ENCODE peak calls at places on chromosome 2, in five cellular contexts. F is H9, B is esophagus squamous epithelium, U is gastrocnemius medialis, H is heart left ventricle. M is an unnamed sample.

GRCh38 chr2:18401471-18401870 is 159.0 kb downstream of the RDH14 start:
- DNase-seq in F (no peak), B (no peak), U (no peak), H (no peak), M (no peak)

GRCh38 chr2:142306126-142306525 is 175.3 kb upstream of the LRP1B start:
- DNase-seq in F (no peak), B (no peak), U (no peak), H (no peak), M (no peak)

GRCh38 chr2:23617167-23617787 is 232.3 kb downstream of the KLHL29 start:
- DNase-seq in F (no peak), B (no peak), U (peak; percentile 75), H (peak; percentile 61), M (no peak)

GRCh38 chr2:240688563-240688919 is 3.1 kb upstream of the AQP12A start:
- DNase-seq in F (no peak), B (no peak), U (no peak), H (no peak), M (no peak)

GRCh38 chr2:66872056-66872821 is 437.3 kb downstream of the MEIS1 start:
- DNase-seq in F (no peak), B (no peak), U (no peak), H (no peak), M (no peak)

GRCh38 chr2:131425191-131426021 is 50.5 kb upstream of the TUBA3D start:
- DNase-seq in F (no peak), B (no peak), U (no peak), H (no peak), M (no peak)

GRCh38 chr2:142742301-142743214 is 134.9 kb upstream of the KYNU start:
- DNase-seq in F (no peak), B (no peak), U (no peak), H (no peak), M (no peak)

GRCh38 chr2:29397743-29398142 is 282.5 kb downstream of the CLIP4 start:
- DNase-seq in F (no peak), B (no peak), U (no peak), H (no peak), M (no peak)

GRCh38 chr2:120330946-120331822 is 14.8 kb upstream of the INHBB start:
- DNase-seq in F (no peak), B (no peak), U (no peak), H (no peak), M (no peak)

GRCh38 chr2:219595250-219595649 is 2.4 kb upstream of the STK11IP start:
- DNase-seq in F (no peak), B (no peak), U (no peak), H (no peak), M (no peak)

GRCh38 chr2:172864182-172864581 is 128.5 kb downstream of the RAPGEF4 start:
- DNase-seq in F (peak; percentile 74), B (no peak), U (peak; percentile 33), H (peak; percentile 58), M (no peak)

GRCh38 chr2:119407430-119408220 is 24.0 kb upstream of the TMEM37 start:
- DNase-seq in F (peak; percentile 59), B (no peak), U (no peak), H (no peak), M (no peak)

GRCh38 chr2:120845281-120845680 is 109.6 kb downstream of the GLI2 start:
- DNase-seq in F (no peak), B (no peak), U (peak; percentile 40), H (peak; percentile 80), M (no peak)

GRCh38 chr2:81481242-81481993 is 1176.9 kb upstream of the LRRTM1 start:
- DNase-seq in F (peak; percentile 39), B (no peak), U (no peak), H (peak; percentile 52), M (no peak)

GRCh38 chr2:238970553-238971081 is 122.7 kb downstream of the TWIST2 start:
- DNase-seq in F (peak; percentile 89), B (no peak), U (peak; percentile 37), H (peak; percentile 76), M (no peak)

GRCh38 chr2:68134120-68134519 is 23.6 kb upstream of the PNO1 start:
- DNase-seq in F (no peak), B (no peak), U (no peak), H (no peak), M (no peak)

GRCh38 chr2:234335676-234336228 is 161.1 kb downstream of the ARL4C start:
- DNase-seq in F (no peak), B (no peak), U (peak; percentile 81), H (peak; percentile 75), M (peak; percentile 21)

GRCh38 chr2:142425551-142425950 is 294.7 kb upstream of the LRP1B start:
- DNase-seq in F (no peak), B (no peak), U (no peak), H (no peak), M (no peak)

GRCh38 chr2:199261221-199261620 is 196.5 kb downstream of the SATB2 start:
- DNase-seq in F (no peak), B (no peak), U (no peak), H (no peak), M (no peak)

GRCh38 chr2:238138331-238139102 is at the start of gene KLHL30:
- DNase-seq in F (no peak), B (no peak), U (peak; percentile 96), H (no peak), M (peak; percentile 60)

GRCh38 chr2:131516011-131516410 is 11.7 kb upstream of the CCDC74A start:
- DNase-seq in F (no peak), B (no peak), U (no peak), H (peak; percentile 49), M (no peak)

GRCh38 chr2:209613941-209614340 is 157.7 kb upstream of the UNC80 start:
- DNase-seq in F (no peak), B (no peak), U (no peak), H (no peak), M (no peak)

GRCh38 chr2:29706171-29706690 is 215.2 kb downstream of the ALK start:
- DNase-seq in F (no peak), B (no peak), U (no peak), H (no peak), M (no peak)

GRCh38 chr2:487495-488079 is 189.6 kb downstream of the TMEM18 start:
- DNase-seq in F (no peak), B (no peak), U (no peak), H (no peak), M (no peak)

GRCh38 chr2:216804357-216805350 is 55.2 kb downstream of the TNP1 start:
- DNase-seq in F (no peak), B (no peak), U (peak; percentile 95), H (no peak), M (no peak)

GRCh38 chr2:96315400-96316071 is 9.6 kb upstream of the ITPRIPL1 start:
- DNase-seq in F (no peak), B (no peak), U (no peak), H (no peak), M (no peak)

GRCh38 chr2:190478572-190478971 is 56.0 kb downstream of the NEMP2 start:
- DNase-seq in F (no peak), B (no peak), U (no peak), H (no peak), M (no peak)

GRCh38 chr2:42101641-42102605 is 54.1 kb downstream of the PKDCC start:
- DNase-seq in F (no peak), B (peak; percentile 25), U (peak; percentile 36), H (peak; percentile 81), M (no peak)

GRCh38 chr2:229715895-229716507 is 1.6 kb upstream of the DNER start:
- DNase-seq in F (peak; percentile 55), B (no peak), U (no peak), H (no peak), M (no peak)

GRCh38 chr2:18829331-18829902 is 240.0 kb upstream of the NT5C1B start:
- DNase-seq in F (no peak), B (no peak), U (no peak), H (no peak), M (no peak)

GRCh38 chr2:65130440-65131175 is 702 bp upstream of the RAB1A start:
- DNase-seq in F (no peak), B (no peak), U (no peak), H (no peak), M (peak; percentile 10)

GRCh38 chr2:98515571-98515927 is 70.9 kb downstream of the INPP4A start:
- DNase-seq in F (no peak), B (no peak), U (no peak), H (no peak), M (no peak)

GRCh38 chr2:45199973-45200372 is 190.7 kb upstream of the SIX2 start:
- DNase-seq in F (no peak), B (no peak), U (peak; percentile 34), H (no peak), M (no peak)

GRCh38 chr2:127154985-127155650 is 48.2 kb upstream of the BIN1 start:
- DNase-seq in F (no peak), B (no peak), U (peak; percentile 67), H (no peak), M (no peak)

GRCh38 chr2:23465138-23465537 is 80.2 kb downstream of the KLHL29 start:
- DNase-seq in F (no peak), B (no peak), U (no peak), H (no peak), M (no peak)

GRCh38 chr2:98731709-98732349 is 897 bp upstream of the MGAT4A start:
- DNase-seq in F (no peak), B (no peak), U (no peak), H (no peak), M (no peak)

GRCh38 chr2:71948781-71949536 is 198.7 kb downstream of the CYP26B1 start:
- DNase-seq in F (no peak), B (no peak), U (no peak), H (no peak), M (no peak)
- TF ChIP-seq CTCF in F (no peak), B (no peak), U (no peak), H (no peak), M (no peak)

GRCh38 chr2:189144700-189145211 is 34.8 kb downstream of the COL5A2 start:
- DNase-seq in F (no peak), B (no peak), U (no peak), H (no peak), M (no peak)
- H3K4me1 ChIP-seq in F (no peaks in the 10 kb centered on the region), B (peaks cover 8% of the 10 kb centered on the region), U (peaks cover 7% of the 10 kb centered on the region), H (no peaks in the 10 kb centered on the region), M (peaks cover 20% of the 10 kb centered on the region)

DNA sequence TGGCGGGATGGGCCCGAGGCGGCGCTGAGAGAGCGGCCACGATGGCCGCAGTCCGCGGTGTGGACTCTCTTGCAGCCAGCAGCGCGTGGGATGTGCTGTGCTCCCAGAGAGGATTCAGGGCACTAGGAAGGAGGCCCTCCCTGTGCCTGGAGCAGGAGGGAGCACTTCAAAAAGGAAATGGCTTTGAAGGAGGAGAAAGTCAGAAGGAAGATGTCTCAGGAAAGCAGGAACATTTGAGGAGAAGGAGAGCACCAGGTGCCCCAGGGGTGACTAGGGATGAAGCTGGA is 4.1 kb downstream of the LOXL3 start:
- DNase-seq in F (no peak), B (no peak), U (no peak), H (no peak), M (no peak)
- H3K27me3 ChIP-seq in F (no peaks in the 10 kb centered on the region), B (no peaks in the 10 kb centered on the region), U (peaks cover 22% of the 10 kb centered on the region), H (no peaks in the 10 kb centered on the region), M (no peaks in the 10 kb centered on the region)

DNA sequence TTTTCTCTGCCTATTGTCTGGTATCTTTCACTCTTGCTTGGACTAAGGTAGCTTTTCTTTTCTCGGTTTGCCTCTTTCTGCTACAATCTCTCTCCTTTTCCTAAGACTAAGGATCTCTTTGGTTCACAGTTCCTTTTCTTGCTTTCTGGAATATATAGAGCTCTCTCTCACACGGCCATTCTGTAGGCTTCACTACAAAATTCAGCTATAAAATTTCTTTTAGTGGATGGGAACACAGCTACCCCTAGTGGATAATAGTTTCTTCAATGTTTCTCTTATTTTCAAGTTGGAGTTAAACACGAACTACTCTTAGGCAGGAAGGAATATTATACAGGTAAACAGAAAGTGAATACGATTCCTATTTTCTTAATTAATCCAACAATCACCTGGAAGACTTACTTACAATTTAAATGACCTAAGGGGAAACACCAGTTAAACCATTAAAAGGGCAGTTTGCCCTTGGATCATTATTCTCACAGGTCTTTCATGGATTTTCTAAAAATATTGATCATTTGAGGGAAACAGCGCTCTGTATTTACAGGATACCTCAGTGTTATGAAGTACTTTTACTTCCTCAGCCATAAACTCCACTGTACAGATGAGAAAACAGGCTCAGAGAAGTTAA is 140.5 kb downstream of the LRP2 start:
- DNase-seq in F (no peak), B (no peak), U (no peak), H (no peak), M (no peak)
- TF ChIP-seq CTCF in F (peak; percentile 61), B (peak; percentile 23), U (no peak), H (peak; percentile 37), M (peak; percentile 20)

M was measured in thoracic aorta.